ENCODE peak calls at places on chromosomes 16 and 17, in six cellular contexts. R, O, V, Q, W and C are unnamed samples. For H3K27me3, the result is how much of the 10 kb centered on the place peaks cover.

GRCh38 chr17:45143767-45144198 is 4.5 kb upstream of the HEXIM1 start:
- DNase-seq in Q (no peak), W (peak), R (peak), O (peak), V (peak), C (peak)

GRCh38 chr17:34117332-34117731 is 137.8 kb upstream of the CCL2 start:
- DNase-seq in W (no peak), Q (no peak), O (no peak), V (no peak), R (no peak), C (no peak)

GRCh38 chr16:48366165-48367093 is 18.8 kb downstream of the SIAH1 start:
- DNase-seq in W (peak), O (peak), R (peak), V (no peak), Q (peak), C (peak)

GRCh38 chr16:88686439-88687253 is at the start of gene SNAI3:
- DNase-seq in R (peak), V (peak), Q (peak), O (no peak), W (peak), C (no peak)

GRCh38 chr16:67445441-67445912 is 14.6 kb downstream of the HSD11B2 start:
- DNase-seq in W (peak), Q (no peak), O (no peak), R (no peak), V (no peak), C (no peak)

GRCh38 chr16:29757950-29758466 is 12.2 kb upstream of the C16orf54 start:
- DNase-seq in Q (no peak), V (no peak), O (peak), R (peak), W (no peak), C (peak)

GRCh38 chr16:72536673-72537435 is 364.9 kb upstream of the PMFBP1 start:
- DNase-seq in W (no peak), Q (no peak), V (no peak), R (no peak), O (peak), C (no peak)

GRCh38 chr16:23058576-23058975 is 90.7 kb downstream of the USP31 start:
- DNase-seq in R (no peak), W (no peak), Q (no peak), O (no peak), V (no peak), C (no peak)

GRCh38 chr17:27463235-27463677 is 7.0 kb downstream of the KSR1 start:
- DNase-seq in W (no peak), Q (no peak), O (peak), R (no peak), V (no peak), C (no peak)

GRCh38 chr17:72514888-72515287 is 394.1 kb downstream of the SOX9 start:
- DNase-seq in W (no peak), O (peak), V (peak), Q (no peak), R (peak), C (peak)

GRCh38 chr17:43353364-43353763 is 45.4 kb upstream of the ARL4D start:
- DNase-seq in Q (no peak), W (no peak), V (no peak), O (no peak), R (no peak), C (no peak)

GRCh38 chr17:29572691-29573557 is 4.4 kb downstream of the TP53I13 start:
- DNase-seq in W (peak), O (no peak), R (no peak), Q (peak), V (no peak), C (no peak)

GRCh38 chr16:11361751-11362742 is 16.8 kb downstream of the RMI2 start:
- DNase-seq in O (no peak), Q (peak), W (no peak), R (no peak), V (no peak), C (no peak)

GRCh38 chr16:31713945-31714898 is 159.4 kb upstream of the ZNF267 start:
- DNase-seq in O (no peak), W (peak), V (no peak), R (no peak), Q (no peak), C (no peak)

GRCh38 chr17:68198931-68199836 is 48.7 kb upstream of the AMZ2 start:
- DNase-seq in R (no peak), O (no peak), V (no peak), Q (peak), W (no peak), C (no peak)

GRCh38 chr16:89410322-89410721 is 80.0 kb downstream of the ANKRD11 start:
- DNase-seq in Q (no peak), V (no peak), R (no peak), O (no peak), W (no peak), C (no peak)

GRCh38 chr17:410674-411401 is 58.2 kb upstream of the RPH3AL start:
- DNase-seq in Q (peak), O (peak), V (no peak), W (no peak), R (no peak), C (no peak)

GRCh38 chr17:64103751-64104364 is 26.1 kb downstream of the ERN1 start:
- DNase-seq in O (peak), Q (no peak), V (no peak), W (no peak), R (peak), C (peak)

GRCh38 chr17:76793775-76794174 is 55.9 kb downstream of the MFSD11 start:
- DNase-seq in W (no peak), R (no peak), Q (no peak), O (peak), V (no peak), C (peak)

GRCh38 chr17:33944826-33945225 is 310.3 kb upstream of the CCL2 start:
- DNase-seq in V (no peak), O (no peak), R (no peak), W (no peak), Q (no peak), C (no peak)

GRCh38 chr16:48491517-48491916 is 106.3 kb upstream of the SIAH1 start:
- DNase-seq in O (peak), R (no peak), V (no peak), Q (no peak), W (no peak), C (no peak)

GRCh38 chr17:38969281-38969680 is 2.1 kb upstream of the FBXO47 start:
- DNase-seq in W (peak), V (no peak), O (no peak), Q (no peak), R (no peak), C (no peak)

GRCh38 chr17:69723316-69723715 is 308.8 kb downstream of the MAP2K6 start:
- DNase-seq in Q (no peak), O (no peak), W (no peak), V (no peak), R (no peak), C (no peak)

GRCh38 chr17:61720016-61720795 is 129.2 kb upstream of the NACA2 start:
- DNase-seq in W (no peak), Q (no peak), R (no peak), O (peak), V (no peak), C (peak)

GRCh38 chr16:28157768-28158535 is 53.8 kb downstream of the XPO6 start:
- DNase-seq in W (no peak), Q (no peak), R (no peak), V (no peak), O (no peak), C (no peak)

DNA sequence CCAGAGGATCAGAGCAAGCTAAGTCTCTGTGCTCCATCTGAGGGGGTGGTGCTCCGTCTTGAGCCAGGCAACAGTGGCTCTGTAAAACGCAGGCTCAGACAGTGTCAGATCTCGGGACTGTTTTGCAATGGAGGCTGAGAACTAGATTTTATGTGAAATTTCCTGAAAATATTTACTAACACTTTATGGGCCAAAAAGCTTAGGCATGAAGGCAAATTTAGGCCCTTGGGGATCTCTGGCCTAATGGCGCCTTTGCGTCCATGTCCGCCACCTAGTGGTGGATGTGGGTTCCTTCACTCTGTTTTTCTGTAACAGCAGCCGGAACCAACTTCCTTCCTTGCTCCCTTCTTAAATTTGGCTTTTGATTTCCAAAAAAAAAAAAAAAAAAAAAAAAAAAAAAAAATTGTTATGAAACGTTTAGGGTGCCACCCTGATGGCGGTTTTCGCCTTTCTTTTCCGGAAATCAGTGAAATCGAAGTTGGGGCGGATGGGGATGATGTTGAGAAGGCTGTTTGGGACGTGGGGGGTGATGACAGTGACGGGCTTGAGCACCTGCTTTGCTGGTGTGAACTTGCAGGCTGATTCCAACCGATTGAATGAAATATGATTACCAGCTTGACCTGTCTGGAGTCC is 14.0 kb upstream of the ELAC2 start:
- DNase-seq in O (no peak), W (peak), R (peak), V (no peak), Q (peak), C (peak)
- TF ChIP-seq CTCF in O (peak), W (peak), R (peak), V (peak), Q (peak), C (peak)

GRCh38 chr17:77914440-77915254 is 43.9 kb upstream of the TNRC6C start:
- DNase-seq in R (no peak), Q (no peak), V (peak), W (no peak), O (no peak), C (no peak)
- H3K27me3 ChIP-seq in R (half or more), Q (under half), V (half or more), W (under half), O (under half), C (under half)

DNA sequence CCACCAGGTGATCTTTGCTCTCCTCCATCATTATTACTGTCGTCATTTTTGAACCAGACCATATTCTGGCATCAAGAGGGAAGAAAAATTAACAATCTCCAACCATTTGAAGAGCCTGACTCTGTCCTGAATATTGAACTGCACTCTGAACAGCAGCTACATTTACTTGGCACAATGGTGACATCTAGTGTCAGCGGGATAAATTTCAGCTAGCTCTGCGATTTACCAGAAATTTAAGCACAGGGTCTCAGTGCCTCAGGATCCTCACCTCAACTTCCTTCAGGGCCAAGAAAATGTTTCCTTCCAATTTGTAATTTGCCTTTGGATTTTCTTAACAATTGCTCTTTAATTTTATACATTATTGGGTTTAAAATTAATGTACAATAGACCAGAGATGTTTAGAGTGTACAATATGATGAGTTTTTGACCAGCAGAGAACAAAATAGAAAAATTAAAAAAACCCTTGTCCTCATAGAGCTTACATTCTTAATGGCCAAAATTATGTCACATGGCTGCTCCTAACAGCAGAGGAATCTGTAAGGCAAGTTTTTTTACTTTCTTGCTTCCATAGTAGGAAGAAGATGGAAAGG is 10.7 kb upstream of the ZNF19 start:
- DNase-seq in R (peak), V (no peak), O (peak), Q (peak), W (peak), C (peak)
- TF ChIP-seq CTCF in R (peak), V (peak), O (peak), Q (peak), W (peak), C (peak)

DNA sequence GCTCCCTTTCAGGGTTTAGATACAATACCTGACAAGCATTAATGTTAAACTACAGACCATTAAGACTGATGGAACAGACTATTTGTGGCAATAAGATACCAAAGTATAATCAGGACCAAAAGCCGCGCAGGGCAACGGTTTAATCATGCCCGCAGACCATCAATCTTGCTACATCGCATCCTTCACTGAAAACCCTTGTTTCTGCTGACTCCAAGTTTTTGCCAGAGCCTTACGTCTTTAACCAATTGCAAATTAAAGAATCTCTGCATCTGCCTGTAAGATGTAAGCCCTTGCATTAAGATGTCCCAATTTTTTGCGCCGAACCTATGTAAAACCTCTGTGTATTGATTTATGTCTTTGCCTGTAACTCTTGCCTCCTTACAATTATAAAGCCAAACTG is 94.2 kb upstream of the RBBP6 start:
- DNase-seq in O (no peak), W (no peak), R (no peak), V (no peak), Q (no peak), C (no peak)
- H3K27me3 ChIP-seq in O (under half), W (under half), R (under half), V (under half), Q (under half), C (under half)

GRCh38 chr17:80251966-80252365 is 8.7 kb upstream of the RNF213 start:
- DNase-seq in O (no peak), R (no peak), Q (no peak), V (no peak), W (no peak), C (no peak)

GRCh38 chr17:80256034-80256350 is 4.7 kb upstream of the RNF213 start:
- DNase-seq in W (no peak), R (no peak), O (no peak), V (no peak), Q (no peak), C (no peak)

GRCh38 chr17:80253631-80254395 is 6.8 kb upstream of the RNF213 start:
- DNase-seq in Q (no peak), R (no peak), V (no peak), W (no peak), O (no peak), C (no peak)

GRCh38 chr17:80254396-80255241 is 6.0 kb upstream of the RNF213 start:
- DNase-seq in O (peak), Q (peak), V (peak), W (peak), R (peak), C (peak)

GRCh38 chr17:80252871-80253270 is 7.8 kb upstream of the RNF213 start:
- DNase-seq in R (no peak), V (peak), O (no peak), W (peak), Q (peak), C (no peak)
- TF ChIP-seq CTCF in R (peak), V (peak), O (peak), W (peak), Q (peak), C (peak)

DNA sequence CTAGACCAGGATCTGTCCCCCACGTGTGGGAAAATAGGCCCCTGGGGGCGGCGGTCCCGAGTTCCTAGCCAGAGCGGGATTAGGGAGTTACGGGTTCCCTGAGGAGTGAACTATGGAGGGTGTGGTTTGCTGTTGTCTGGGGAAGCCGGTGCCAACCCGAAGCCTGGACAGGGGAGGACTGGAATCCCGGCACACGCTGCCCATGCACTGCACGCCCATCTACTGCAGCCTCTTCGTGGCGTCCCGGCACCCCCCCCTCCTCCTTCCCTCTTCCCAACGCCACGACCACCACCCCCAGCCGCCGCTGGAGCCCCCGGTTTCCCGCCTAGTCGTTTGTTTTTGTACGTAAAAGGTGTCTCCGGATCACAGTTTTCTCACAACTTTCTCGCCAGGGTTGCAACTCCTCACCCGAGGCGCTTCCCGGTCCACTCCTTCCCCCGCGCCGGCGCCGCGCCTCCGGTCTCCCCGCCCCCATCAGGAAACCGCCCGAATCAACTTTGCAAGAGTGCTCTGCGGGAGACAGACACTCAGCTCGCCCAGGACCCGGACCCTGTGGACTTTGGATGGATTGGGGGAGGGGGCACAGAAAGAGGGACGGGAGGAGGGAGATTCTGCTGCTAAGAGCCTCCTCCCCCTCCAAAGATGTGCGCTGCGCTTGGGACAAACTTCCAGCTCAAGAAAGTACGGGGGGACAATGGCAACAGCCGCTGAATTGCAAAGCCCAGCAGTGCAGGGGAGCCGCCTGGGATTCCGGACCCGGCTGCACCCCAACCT is 1.4 kb upstream of the LHX1 start:
- DNase-seq in V (no peak), R (no peak), W (no peak), O (no peak), Q (no peak), C (no peak)
- H3K27me3 ChIP-seq in V (half or more), R (half or more), W (half or more), O (half or more), Q (half or more), C (half or more)

GRCh38 chr17:36849871-36850348 is 87.4 kb upstream of the LHX1 start:
- DNase-seq in Q (no peak), V (no peak), W (no peak), R (peak), O (peak), C (peak)
- TF ChIP-seq CTCF in Q (no peak), V (no peak), W (no peak), R (peak), O (peak), C (peak)

DNA sequence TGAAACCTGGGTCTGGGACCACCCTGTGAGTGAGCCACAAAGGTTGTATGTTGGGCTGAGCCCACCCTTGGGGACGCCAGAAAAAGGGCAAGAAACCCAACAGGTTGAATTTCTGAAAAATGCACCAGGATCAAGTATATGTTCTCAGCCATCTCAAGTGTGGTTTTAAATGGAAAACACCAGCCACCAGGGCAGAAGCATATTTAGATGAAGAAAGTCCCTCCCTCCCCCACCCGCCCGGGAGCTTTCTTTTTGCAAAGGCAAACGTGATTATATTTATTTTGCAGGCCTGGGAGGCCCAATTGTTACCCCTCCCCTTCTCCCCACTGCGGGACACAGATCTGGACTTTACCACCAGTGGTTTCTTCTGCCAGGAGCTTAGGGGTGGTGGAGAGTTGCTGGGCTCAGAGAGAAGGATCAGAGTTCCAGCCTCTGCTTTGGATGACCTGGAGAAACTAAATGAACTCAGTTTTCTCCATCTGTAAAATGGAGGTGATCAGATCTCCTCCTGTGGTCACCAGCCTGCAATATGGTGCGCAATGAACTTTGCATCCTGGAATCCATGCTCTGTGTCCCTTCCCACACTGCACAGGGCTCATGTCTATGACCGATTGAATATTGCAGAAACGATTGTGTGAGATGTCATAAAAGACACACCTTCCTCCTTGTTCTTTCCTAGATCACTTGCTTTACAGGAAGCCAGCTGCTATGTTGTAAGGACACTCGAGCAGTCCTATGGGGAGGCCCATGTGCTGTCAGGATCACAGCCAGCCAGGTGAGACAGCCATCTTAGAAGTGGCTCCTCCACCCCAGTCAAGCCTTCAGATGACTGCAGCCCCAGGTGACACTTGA is 21.0 kb upstream of the NGFR start:
- DNase-seq in W (no peak), Q (no peak), O (no peak), R (no peak), V (no peak), C (no peak)
- H3K27me3 ChIP-seq in W (under half), Q (under half), O (half or more), R (half or more), V (half or more), C (under half)

GRCh38 chr16:4135537-4135936 is 19.3 kb upstream of the ADCY9 start:
- DNase-seq in Q (no peak), V (no peak), O (no peak), W (no peak), R (no peak), C (no peak)

GRCh38 chr16:4137438-4137837 is 21.2 kb upstream of the ADCY9 start:
- DNase-seq in W (no peak), V (no peak), Q (no peak), O (no peak), R (no peak), C (no peak)

GRCh38 chr16:4134434-4134833 is 18.2 kb upstream of the ADCY9 start:
- DNase-seq in O (no peak), V (no peak), W (no peak), Q (no peak), R (no peak), C (no peak)

GRCh38 chr16:4133897-4134372 is 17.7 kb upstream of the ADCY9 start:
- DNase-seq in V (no peak), O (no peak), W (no peak), R (no peak), Q (no peak), C (no peak)

GRCh38 chr16:4136229-4136813 is 20.1 kb upstream of the ADCY9 start:
- DNase-seq in V (peak), O (no peak), W (no peak), Q (no peak), R (peak), C (no peak)
- TF ChIP-seq CTCF in V (no peak), O (no peak), W (no peak), Q (no peak), R (peak), C (no peak)

DNA sequence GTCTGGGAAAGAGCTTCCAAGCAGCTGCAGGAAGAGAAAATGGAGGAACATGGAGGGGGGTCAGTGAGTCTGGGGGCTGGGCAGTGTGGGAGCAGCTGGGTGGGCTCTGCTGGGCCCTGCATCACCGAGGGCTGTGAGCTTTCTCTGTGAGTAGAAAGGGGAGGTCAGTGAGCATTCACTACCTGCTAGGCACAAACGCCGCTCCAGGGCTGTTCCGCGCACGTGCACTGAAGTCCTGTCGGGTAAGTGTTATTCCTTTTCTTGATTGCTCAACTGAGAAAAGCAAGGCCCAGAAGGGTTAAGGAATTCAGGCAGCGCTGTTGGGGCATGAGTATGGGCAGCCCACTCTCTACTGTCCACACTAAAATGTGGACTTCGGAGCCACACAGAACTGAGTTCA is 4.7 kb downstream of the CACNG5 start:
- DNase-seq in V (no peak), Q (no peak), O (no peak), W (peak), R (no peak), C (no peak)
- H3K27me3 ChIP-seq in V (half or more), Q (under half), O (under half), W (under half), R (under half), C (under half)